ENCODE peak calls at places on chromosomes 5 and 9, in five cellular contexts. Z, S, D, K and C are unnamed samples.

GRCh38 chr5:83567741-83568530 is 96.4 kb downstream of the VCAN start:
- DNase-seq in Z (no peak), S (peak; percentile 95), D (no peak), K (peak; percentile 19), C (no peak)

GRCh38 chr9:83204047-83204446 is 141.1 kb upstream of the RASEF start:
- DNase-seq in Z (no peak), S (no peak), D (no peak), K (peak; percentile 8), C (no peak)

GRCh38 chr9:116175616-116176015 is 22.0 kb downstream of the PAPPA start:
- DNase-seq in Z (no peak), S (peak; percentile 68), D (no peak), K (no peak), C (no peak)

GRCh38 chr5:133827001-133827400 is 141.4 kb downstream of the C5orf15 start:
- DNase-seq in Z (no peak), S (no peak), D (no peak), K (no peak), C (no peak)

GRCh38 chr5:124399426-124399961 is 346.9 kb downstream of the ZNF608 start:
- DNase-seq in Z (no peak), S (no peak), D (no peak), K (peak; percentile 38), C (no peak)

GRCh38 chr9:111662851-111663823 is 1.7 kb downstream of the GNG10 start:
- DNase-seq in Z (peak; percentile 10), S (no peak), D (no peak), K (no peak), C (no peak)

GRCh38 chr5:109805882-109806281 is 116.2 kb downstream of the MAN2A1 start:
- DNase-seq in Z (no peak), S (no peak), D (no peak), K (no peak), C (no peak)

GRCh38 chr5:107869459-107870115 is 198.8 kb upstream of the EFNA5 start:
- DNase-seq in Z (no peak), S (peak; percentile 86), D (no peak), K (peak; percentile 75), C (no peak)

GRCh38 chr5:39072915-39073758 is 1.1 kb downstream of the RICTOR start:
- DNase-seq in Z (peak; percentile 53), S (peak; percentile 60), D (peak; percentile 71), K (peak; percentile 72), C (peak; percentile 91)

GRCh38 chr5:143016777-143017374 is 246.7 kb downstream of the ARHGAP26 start:
- DNase-seq in Z (peak; percentile 44), S (peak; percentile 77), D (peak; percentile 36), K (peak; percentile 75), C (peak; percentile 56)

GRCh38 chr9:130159814-130160670 is 12.2 kb upstream of the NCS1 start:
- DNase-seq in Z (no peak), S (no peak), D (no peak), K (no peak), C (no peak)

GRCh38 chr5:154197801-154198461 is 7.4 kb downstream of the GALNT10 start:
- DNase-seq in Z (peak; percentile 67), S (peak; percentile 71), D (peak; percentile 71), K (peak; percentile 66), C (peak; percentile 74)

GRCh38 chr5:169763437-169764301 is 126.6 kb downstream of the DOCK2 start:
- DNase-seq in Z (no peak), S (no peak), D (no peak), K (no peak), C (no peak)

GRCh38 chr9:83655433-83655832 is 32.5 kb downstream of the IDNK start:
- DNase-seq in Z (no peak), S (no peak), D (no peak), K (peak; percentile 13), C (no peak)

GRCh38 chr9:6106576-6107339 is 91.3 kb upstream of the RANBP6 start:
- DNase-seq in Z (no peak), S (peak; percentile 19), D (no peak), K (peak; percentile 5), C (no peak)

GRCh38 chr5:150404121-150404990 is 8.4 kb downstream of the CD74 start:
- DNase-seq in Z (no peak), S (no peak), D (no peak), K (no peak), C (no peak)

GRCh38 chr5:3605298-3606010 is 9.8 kb downstream of the IRX1 start:
- DNase-seq in Z (no peak), S (no peak), D (no peak), K (no peak), C (no peak)

GRCh38 chr9:96651626-96652025 is 3.5 kb downstream of the PRXL2C start:
- DNase-seq in Z (no peak), S (peak; percentile 42), D (no peak), K (peak; percentile 38), C (no peak)

GRCh38 chr5:150945947-150946346 is 41.2 kb upstream of the ZNF300 start:
- DNase-seq in Z (no peak), S (peak; percentile 2), D (no peak), K (peak; percentile 5), C (no peak)

GRCh38 chr5:177491429-177491945 is 5.9 kb downstream of the PDLIM7 start:
- DNase-seq in Z (no peak), S (no peak), D (peak; percentile 58), K (peak; percentile 74), C (peak; percentile 56)

GRCh38 chr5:179779826-179780225 is 14.0 kb upstream of the LTC4S start:
- DNase-seq in Z (no peak), S (no peak), D (no peak), K (no peak), C (no peak)

GRCh38 chr5:131386779-131387178 is 122.9 kb downstream of the CDC42SE2 start:
- DNase-seq in Z (no peak), S (peak; percentile 40), D (no peak), K (peak; percentile 96), C (no peak)

GRCh38 chr5:30605693-30606268 is 587.7 kb upstream of the CDH6 start:
- DNase-seq in Z (no peak), S (no peak), D (no peak), K (no peak), C (no peak)

GRCh38 chr9:125446581-125447094 is 185.0 kb downstream of the GAPVD1 start:
- DNase-seq in Z (no peak), S (no peak), D (no peak), K (no peak), C (no peak)

GRCh38 chr9:22216730-22217160 is 207.6 kb upstream of the CDKN2B start:
- DNase-seq in Z (no peak), S (peak; percentile 75), D (no peak), K (no peak), C (no peak)

GRCh38 chr5:173963867-173964429 is 25.0 kb upstream of the C5orf47 start:
- DNase-seq in Z (no peak), S (no peak), D (no peak), K (peak; percentile 8), C (no peak)

GRCh38 chr5:5069851-5070250 is 70.3 kb upstream of the ADAMTS16 start:
- DNase-seq in Z (no peak), S (no peak), D (no peak), K (no peak), C (no peak)

GRCh38 chr5:172786736-172787462 is 15.9 kb upstream of the DUSP1 start:
- DNase-seq in Z (no peak), S (no peak), D (no peak), K (no peak), C (no peak)

GRCh38 chr9:100700689-100701318 is 122.9 kb downstream of the CAVIN4 start:
- DNase-seq in Z (no peak), S (peak; percentile 21), D (no peak), K (peak; percentile 33), C (peak; percentile 5)

GRCh38 chr9:91328186-91328585 is 33.5 kb downstream of the AUH start:
- DNase-seq in Z (no peak), S (peak; percentile 12), D (no peak), K (no peak), C (no peak)

GRCh38 chr9:88968799-88969198 is 22.5 kb upstream of the S1PR3 start:
- DNase-seq in Z (no peak), S (no peak), D (no peak), K (no peak), C (no peak)

GRCh38 chr5:114223866-114224265 is 138.0 kb upstream of the KCNN2 start:
- DNase-seq in Z (no peak), S (peak; percentile 37), D (no peak), K (peak; percentile 48), C (no peak)

GRCh38 chr9:136143215-136144001 is 24.7 kb upstream of the TMEM250 start:
- DNase-seq in Z (no peak), S (peak; percentile 34), D (no peak), K (peak; percentile 68), C (no peak)

GRCh38 chr5:17157294-17157693 is 60.1 kb upstream of the BASP1 start:
- DNase-seq in Z (no peak), S (peak; percentile 77), D (no peak), K (no peak), C (no peak)

GRCh38 chr5:37847978-37848425 is 8.2 kb upstream of the GDNF start:
- DNase-seq in Z (no peak), S (peak; percentile 77), D (no peak), K (peak; percentile 81), C (no peak)

GRCh38 chr5:59579101-59579885 is 314.2 kb downstream of the PDE4D start:
- DNase-seq in Z (no peak), S (no peak), D (no peak), K (no peak), C (no peak)